ENCODE peak calls at places on chromosomes 5 and 9, in eight cellular contexts. One of them, this sample, is unnamed.

GRCh38 chr9:18060304-18060934 is 413.5 kb upstream of the ADAMTSL1 start:
- DNase-seq in hepatocyte: no peak
- DNase-seq in activated T-cell treated with anti-CD3 and anti-CD28 coated beads, Interleukin-2, amount 50 U/mL, for 72 hours: no peak
- DNase-seq in stimulated activated CD4-positive, alpha-beta T cell treated with anti-CD3 and anti-CD28 coated beads, Interleukin-4, amount 100 ng/mL, for 4 hours: no peak
- DNase-seq in non-pigmented ciliary epithelial cell: no peak
- DNase-seq in Right ventricle myocardium superior: no peak
- DNase-seq in EL: no peak
- DNase-seq in mesenteric fat pad: no peak
- DNase-seq in this sample: no peak

GRCh38 chr5:149804478-149805450 is 74.7 kb downstream of the PPARGC1B start:
- DNase-seq in stimulated activated CD4-positive, alpha-beta T cell treated with anti-CD3 and anti-CD28 coated beads, Interleukin-4, amount 100 ng/mL, for 4 hours: no peak
- DNase-seq in hepatocyte: no peak
- DNase-seq in mesenteric fat pad: no peak
- DNase-seq in activated T-cell treated with anti-CD3 and anti-CD28 coated beads, Interleukin-2, amount 50 U/mL, for 72 hours: no peak
- DNase-seq in Right ventricle myocardium superior: no peak
- DNase-seq in EL: no peak
- DNase-seq in non-pigmented ciliary epithelial cell: no peak
- DNase-seq in this sample: no peak

GRCh38 chr5:179368016-179368805 is 22.9 kb upstream of the ADAMTS2 start:
- DNase-seq in stimulated activated CD4-positive, alpha-beta T cell treated with anti-CD3 and anti-CD28 coated beads, Interleukin-4, amount 100 ng/mL, for 4 hours: no peak
- DNase-seq in mesenteric fat pad: no peak
- DNase-seq in non-pigmented ciliary epithelial cell: no peak
- DNase-seq in EL: no peak
- DNase-seq in hepatocyte: no peak
- DNase-seq in activated T-cell treated with anti-CD3 and anti-CD28 coated beads, Interleukin-2, amount 50 U/mL, for 72 hours: no peak
- DNase-seq in Right ventricle myocardium superior: peak
- DNase-seq in this sample: no peak

GRCh38 chr9:36074870-36075532 is 38.3 kb downstream of the RECK start:
- DNase-seq in stimulated activated CD4-positive, alpha-beta T cell treated with anti-CD3 and anti-CD28 coated beads, Interleukin-4, amount 100 ng/mL, for 4 hours: no peak
- DNase-seq in non-pigmented ciliary epithelial cell: peak
- DNase-seq in Right ventricle myocardium superior: peak
- DNase-seq in mesenteric fat pad: no peak
- DNase-seq in EL: peak
- DNase-seq in hepatocyte: peak
- DNase-seq in activated T-cell treated with anti-CD3 and anti-CD28 coated beads, Interleukin-2, amount 50 U/mL, for 72 hours: no peak
- DNase-seq in this sample: no peak

GRCh38 chr5:61120534-61120933 is 41.7 kb downstream of the SMIM15 start:
- DNase-seq in mesenteric fat pad: no peak
- DNase-seq in activated T-cell treated with anti-CD3 and anti-CD28 coated beads, Interleukin-2, amount 50 U/mL, for 72 hours: no peak
- DNase-seq in non-pigmented ciliary epithelial cell: no peak
- DNase-seq in Right ventricle myocardium superior: no peak
- DNase-seq in hepatocyte: no peak
- DNase-seq in EL: peak
- DNase-seq in stimulated activated CD4-positive, alpha-beta T cell treated with anti-CD3 and anti-CD28 coated beads, Interleukin-4, amount 100 ng/mL, for 4 hours: no peak
- DNase-seq in this sample: no peak

GRCh38 chr5:143582176-143582575 is 178.7 kb upstream of the NR3C1 start:
- DNase-seq in mesenteric fat pad: no peak
- DNase-seq in Right ventricle myocardium superior: no peak
- DNase-seq in EL: no peak
- DNase-seq in non-pigmented ciliary epithelial cell: no peak
- DNase-seq in activated T-cell treated with anti-CD3 and anti-CD28 coated beads, Interleukin-2, amount 50 U/mL, for 72 hours: no peak
- DNase-seq in hepatocyte: no peak
- DNase-seq in stimulated activated CD4-positive, alpha-beta T cell treated with anti-CD3 and anti-CD28 coated beads, Interleukin-4, amount 100 ng/mL, for 4 hours: no peak
- DNase-seq in this sample: no peak

GRCh38 chr9:131423171-131423581 is 29.3 kb downstream of the PRRC2B start:
- DNase-seq in non-pigmented ciliary epithelial cell: peak
- DNase-seq in mesenteric fat pad: no peak
- DNase-seq in hepatocyte: peak
- DNase-seq in stimulated activated CD4-positive, alpha-beta T cell treated with anti-CD3 and anti-CD28 coated beads, Interleukin-4, amount 100 ng/mL, for 4 hours: no peak
- DNase-seq in activated T-cell treated with anti-CD3 and anti-CD28 coated beads, Interleukin-2, amount 50 U/mL, for 72 hours: peak
- DNase-seq in Right ventricle myocardium superior: peak
- DNase-seq in EL: peak
- DNase-seq in this sample: peak

GRCh38 chr5:146561711-146562110 is 45.7 kb upstream of the GPR151 start:
- DNase-seq in non-pigmented ciliary epithelial cell: no peak
- DNase-seq in hepatocyte: no peak
- DNase-seq in EL: peak
- DNase-seq in mesenteric fat pad: no peak
- DNase-seq in stimulated activated CD4-positive, alpha-beta T cell treated with anti-CD3 and anti-CD28 coated beads, Interleukin-4, amount 100 ng/mL, for 4 hours: no peak
- DNase-seq in activated T-cell treated with anti-CD3 and anti-CD28 coated beads, Interleukin-2, amount 50 U/mL, for 72 hours: no peak
- DNase-seq in Right ventricle myocardium superior: no peak
- DNase-seq in this sample: no peak

GRCh38 chr9:7816021-7816420 is 16.4 kb upstream of the DMAC1 start:
- DNase-seq in mesenteric fat pad: no peak
- DNase-seq in non-pigmented ciliary epithelial cell: no peak
- DNase-seq in Right ventricle myocardium superior: no peak
- DNase-seq in stimulated activated CD4-positive, alpha-beta T cell treated with anti-CD3 and anti-CD28 coated beads, Interleukin-4, amount 100 ng/mL, for 4 hours: no peak
- DNase-seq in hepatocyte: no peak
- DNase-seq in activated T-cell treated with anti-CD3 and anti-CD28 coated beads, Interleukin-2, amount 50 U/mL, for 72 hours: no peak
- DNase-seq in EL: no peak
- DNase-seq in this sample: no peak

GRCh38 chr5:73448072-73448432 is 525 bp downstream of the FOXD1 start:
- DNase-seq in Right ventricle myocardium superior: no peak
- DNase-seq in mesenteric fat pad: no peak
- DNase-seq in non-pigmented ciliary epithelial cell: no peak
- DNase-seq in activated T-cell treated with anti-CD3 and anti-CD28 coated beads, Interleukin-2, amount 50 U/mL, for 72 hours: peak
- DNase-seq in hepatocyte: no peak
- DNase-seq in stimulated activated CD4-positive, alpha-beta T cell treated with anti-CD3 and anti-CD28 coated beads, Interleukin-4, amount 100 ng/mL, for 4 hours: peak
- DNase-seq in EL: peak
- DNase-seq in this sample: no peak

GRCh38 chr5:176741566-176742211 is 68.7 kb upstream of the UNC5A start:
- DNase-seq in Right ventricle myocardium superior: no peak
- DNase-seq in activated T-cell treated with anti-CD3 and anti-CD28 coated beads, Interleukin-2, amount 50 U/mL, for 72 hours: no peak
- DNase-seq in non-pigmented ciliary epithelial cell: no peak
- DNase-seq in EL: no peak
- DNase-seq in stimulated activated CD4-positive, alpha-beta T cell treated with anti-CD3 and anti-CD28 coated beads, Interleukin-4, amount 100 ng/mL, for 4 hours: no peak
- DNase-seq in mesenteric fat pad: peak
- DNase-seq in hepatocyte: no peak
- DNase-seq in this sample: no peak

GRCh38 chr9:14221558-14221957 is 92.4 kb downstream of the NFIB start:
- DNase-seq in non-pigmented ciliary epithelial cell: no peak
- DNase-seq in mesenteric fat pad: no peak
- DNase-seq in stimulated activated CD4-positive, alpha-beta T cell treated with anti-CD3 and anti-CD28 coated beads, Interleukin-4, amount 100 ng/mL, for 4 hours: no peak
- DNase-seq in Right ventricle myocardium superior: no peak
- DNase-seq in activated T-cell treated with anti-CD3 and anti-CD28 coated beads, Interleukin-2, amount 50 U/mL, for 72 hours: no peak
- DNase-seq in EL: peak
- DNase-seq in hepatocyte: no peak
- DNase-seq in this sample: no peak

GRCh38 chr5:157356576-157356975 is 90.7 kb downstream of the CYFIP2 start:
- DNase-seq in activated T-cell treated with anti-CD3 and anti-CD28 coated beads, Interleukin-2, amount 50 U/mL, for 72 hours: no peak
- DNase-seq in hepatocyte: no peak
- DNase-seq in stimulated activated CD4-positive, alpha-beta T cell treated with anti-CD3 and anti-CD28 coated beads, Interleukin-4, amount 100 ng/mL, for 4 hours: no peak
- DNase-seq in non-pigmented ciliary epithelial cell: no peak
- DNase-seq in EL: no peak
- DNase-seq in mesenteric fat pad: no peak
- DNase-seq in Right ventricle myocardium superior: no peak
- DNase-seq in this sample: no peak

GRCh38 chr9:130289711-130290241 is 24.2 kb downstream of the HMCN2 start:
- DNase-seq in mesenteric fat pad: no peak
- DNase-seq in non-pigmented ciliary epithelial cell: no peak
- DNase-seq in EL: no peak
- DNase-seq in activated T-cell treated with anti-CD3 and anti-CD28 coated beads, Interleukin-2, amount 50 U/mL, for 72 hours: no peak
- DNase-seq in Right ventricle myocardium superior: no peak
- DNase-seq in stimulated activated CD4-positive, alpha-beta T cell treated with anti-CD3 and anti-CD28 coated beads, Interleukin-4, amount 100 ng/mL, for 4 hours: no peak
- DNase-seq in hepatocyte: no peak
- DNase-seq in this sample: no peak

GRCh38 chr9:20642045-20642444 is 19.7 kb upstream of the MLLT3 start:
- DNase-seq in activated T-cell treated with anti-CD3 and anti-CD28 coated beads, Interleukin-2, amount 50 U/mL, for 72 hours: no peak
- DNase-seq in stimulated activated CD4-positive, alpha-beta T cell treated with anti-CD3 and anti-CD28 coated beads, Interleukin-4, amount 100 ng/mL, for 4 hours: no peak
- DNase-seq in hepatocyte: no peak
- DNase-seq in EL: no peak
- DNase-seq in Right ventricle myocardium superior: no peak
- DNase-seq in mesenteric fat pad: no peak
- DNase-seq in non-pigmented ciliary epithelial cell: no peak
- DNase-seq in this sample: no peak

GRCh38 chr5:143807401-143807800 is 4.6 kb upstream of the HMHB1 start:
- DNase-seq in EL: no peak
- DNase-seq in activated T-cell treated with anti-CD3 and anti-CD28 coated beads, Interleukin-2, amount 50 U/mL, for 72 hours: no peak
- DNase-seq in non-pigmented ciliary epithelial cell: no peak
- DNase-seq in mesenteric fat pad: no peak
- DNase-seq in Right ventricle myocardium superior: no peak
- DNase-seq in stimulated activated CD4-positive, alpha-beta T cell treated with anti-CD3 and anti-CD28 coated beads, Interleukin-4, amount 100 ng/mL, for 4 hours: no peak
- DNase-seq in hepatocyte: no peak
- DNase-seq in this sample: no peak

GRCh38 chr5:17276445-17276844 is 59.0 kb downstream of the BASP1 start:
- DNase-seq in stimulated activated CD4-positive, alpha-beta T cell treated with anti-CD3 and anti-CD28 coated beads, Interleukin-4, amount 100 ng/mL, for 4 hours: no peak
- DNase-seq in hepatocyte: no peak
- DNase-seq in non-pigmented ciliary epithelial cell: no peak
- DNase-seq in mesenteric fat pad: no peak
- DNase-seq in Right ventricle myocardium superior: no peak
- DNase-seq in EL: no peak
- DNase-seq in activated T-cell treated with anti-CD3 and anti-CD28 coated beads, Interleukin-2, amount 50 U/mL, for 72 hours: no peak
- DNase-seq in this sample: no peak

GRCh38 chr5:78076351-78076750 is 218.1 kb downstream of the AP3B1 start:
- DNase-seq in activated T-cell treated with anti-CD3 and anti-CD28 coated beads, Interleukin-2, amount 50 U/mL, for 72 hours: no peak
- DNase-seq in Right ventricle myocardium superior: no peak
- DNase-seq in stimulated activated CD4-positive, alpha-beta T cell treated with anti-CD3 and anti-CD28 coated beads, Interleukin-4, amount 100 ng/mL, for 4 hours: no peak
- DNase-seq in mesenteric fat pad: no peak
- DNase-seq in EL: no peak
- DNase-seq in non-pigmented ciliary epithelial cell: no peak
- DNase-seq in hepatocyte: peak
- DNase-seq in this sample: no peak